ENCODE peak calls at places on chromosomes 2 and 18, in five cellular contexts. S is choroid plexus epithelial cell, X is prostate gland, O is left ventricle myocardium inferior, P is cardiac muscle cell. M is an unnamed sample.

GRCh38 chr2:217934321-217935131 is 68.3 kb downstream of the TNS1 start:
- DNase-seq in X (no peak), P (peak), S (peak), O (peak), M (peak)

GRCh38 chr2:223460774-223461211 is 141.4 kb downstream of the SCG2 start:
- DNase-seq in O (no peak), S (peak), X (no peak), P (peak), M (peak)

GRCh38 chr2:64052468-64053241 is 33.4 kb upstream of the VPS54 start:
- DNase-seq in S (peak), X (no peak), O (no peak), P (peak), M (no peak)

GRCh38 chr2:202317080-202317859 is 51.7 kb downstream of the NOP58 start:
- DNase-seq in O (peak), S (peak), P (peak), X (peak), M (peak)

GRCh38 chr18:34495434-34495833 is 214.7 kb upstream of the DTNA start:
- DNase-seq in S (no peak), O (no peak), X (no peak), P (no peak), M (no peak)

GRCh38 chr2:134284119-134284670 is 30.3 kb downstream of the MGAT5 start:
- DNase-seq in O (no peak), P (no peak), X (no peak), S (peak), M (no peak)

GRCh38 chr18:23710068-23710527 is 20.8 kb downstream of the LAMA3 start:
- DNase-seq in O (no peak), S (peak), P (peak), X (no peak), M (no peak)

GRCh38 chr18:13067124-13067523 is 76.0 kb downstream of the CEP192 start:
- DNase-seq in X (no peak), O (no peak), S (no peak), P (no peak), M (no peak)

GRCh38 chr2:109481599-109481998 is 132.2 kb downstream of the SEPTIN10 start:
- DNase-seq in S (no peak), P (no peak), O (no peak), X (no peak), M (no peak)

GRCh38 chr2:121532894-121533293 is 2.2 kb downstream of the RNU4ATAC start:
- DNase-seq in P (no peak), O (no peak), X (no peak), S (no peak), M (no peak)

GRCh38 chr2:184956856-184957255 is 358.5 kb downstream of the ZNF804A start:
- DNase-seq in S (no peak), P (no peak), O (no peak), X (no peak), M (no peak)

GRCh38 chr2:180520206-180520605 is 460.2 kb upstream of the UBE2E3 start:
- DNase-seq in S (peak), O (no peak), X (no peak), P (peak), M (no peak)

GRCh38 chr2:180519276-180519675 is 461.1 kb upstream of the UBE2E3 start:
- DNase-seq in P (peak), S (peak), X (no peak), O (no peak), M (no peak)

GRCh38 chr2:180520816-180521595 is 459.4 kb upstream of the UBE2E3 start:
- DNase-seq in X (no peak), P (no peak), S (peak), O (no peak), M (no peak)

GRCh38 chr2:180523629-180524340 is 456.6 kb upstream of the UBE2E3 start:
- DNase-seq in X (no peak), S (peak), P (peak), O (no peak), M (peak)

DNA sequence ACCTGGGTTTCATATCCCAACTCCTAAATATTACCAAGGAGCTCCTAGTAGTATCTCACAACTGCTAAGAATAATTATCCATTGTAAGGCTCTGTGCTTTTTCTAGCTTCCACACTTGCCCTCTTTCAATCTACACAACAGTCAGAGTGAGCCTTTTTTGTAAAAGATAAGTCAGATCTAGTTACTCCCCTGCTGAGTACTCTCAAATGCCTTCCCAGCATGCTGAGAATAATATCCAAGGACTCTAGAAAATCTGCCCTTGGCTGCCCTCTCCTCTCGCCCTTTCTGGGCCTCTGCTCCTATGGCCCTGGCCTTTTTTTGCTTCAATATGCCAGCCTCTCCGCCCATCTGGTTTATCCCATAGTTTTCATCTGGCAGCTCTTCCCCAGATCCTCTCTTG is 455.9 kb upstream of the UBE2E3 start:
- DNase-seq in X (no peak), P (no peak), S (peak), O (no peak), M (no peak)
- H3K4me3 ChIP-seq in X (no peak), P (no peak), S (no peak), O (no peak), M (no peak)

GRCh38 chr2:233639860-233640259 is 3.6 kb downstream of the UGT1A10 start:
- DNase-seq in P (no peak), S (no peak), X (no peak), O (no peak), M (no peak)

GRCh38 chr2:233638836-233639235 is 2.6 kb downstream of the UGT1A10 start:
- DNase-seq in O (no peak), P (no peak), X (no peak), S (no peak), M (no peak)

DNA sequence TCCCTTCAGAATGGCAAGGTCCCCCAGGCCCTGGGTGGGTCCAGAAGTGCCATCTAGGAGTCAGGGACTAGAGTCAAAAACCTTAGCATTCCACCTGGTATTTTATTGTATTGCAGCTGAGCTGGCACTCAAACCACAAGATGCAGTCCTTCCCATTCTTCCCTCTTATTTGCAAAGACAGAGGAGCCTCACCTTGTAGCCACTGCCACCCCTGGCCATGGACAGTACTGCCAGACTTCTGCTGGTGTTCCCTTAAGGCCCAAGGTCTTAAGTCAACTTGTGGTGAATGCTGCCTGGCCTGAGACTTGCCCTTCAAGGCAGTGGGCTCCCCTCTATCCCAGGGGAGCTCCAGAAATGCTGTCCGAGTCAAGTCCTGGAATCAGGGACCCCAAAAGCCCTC is 6.9 kb downstream of the UGT1A10 start:
- DNase-seq in S (peak), X (no peak), P (peak), O (no peak), M (no peak)
- TF ChIP-seq CTCF in S (peak), X (no peak), P (peak), O (no peak), M (peak)

GRCh38 chr2:224781400-224781799 is 65.2 kb upstream of the CCDC195 start:
- DNase-seq in S (peak), O (no peak), X (no peak), P (no peak), M (no peak)
- H3K4me3 ChIP-seq in S (no peak), O (no peak), X (no peak), P (no peak), M (no peak)

GRCh38 chr2:190406805-190407204 is 1.4 kb upstream of the MFSD6 start:
- DNase-seq in X (no peak), P (no peak), S (no peak), O (no peak), M (no peak)

GRCh38 chr2:190409616-190410015 is 1.5 kb downstream of the MFSD6 start:
- DNase-seq in P (no peak), S (no peak), X (no peak), O (no peak), M (no peak)

GRCh38 chr2:190407246-190407661 is 901 bp upstream of the MFSD6 start:
- DNase-seq in X (no peak), O (no peak), P (no peak), S (no peak), M (no peak)

GRCh38 chr2:190408538-190409271 is 550 bp downstream of the MFSD6 start:
- DNase-seq in O (peak), S (no peak), P (no peak), X (peak), M (no peak)

DNA sequence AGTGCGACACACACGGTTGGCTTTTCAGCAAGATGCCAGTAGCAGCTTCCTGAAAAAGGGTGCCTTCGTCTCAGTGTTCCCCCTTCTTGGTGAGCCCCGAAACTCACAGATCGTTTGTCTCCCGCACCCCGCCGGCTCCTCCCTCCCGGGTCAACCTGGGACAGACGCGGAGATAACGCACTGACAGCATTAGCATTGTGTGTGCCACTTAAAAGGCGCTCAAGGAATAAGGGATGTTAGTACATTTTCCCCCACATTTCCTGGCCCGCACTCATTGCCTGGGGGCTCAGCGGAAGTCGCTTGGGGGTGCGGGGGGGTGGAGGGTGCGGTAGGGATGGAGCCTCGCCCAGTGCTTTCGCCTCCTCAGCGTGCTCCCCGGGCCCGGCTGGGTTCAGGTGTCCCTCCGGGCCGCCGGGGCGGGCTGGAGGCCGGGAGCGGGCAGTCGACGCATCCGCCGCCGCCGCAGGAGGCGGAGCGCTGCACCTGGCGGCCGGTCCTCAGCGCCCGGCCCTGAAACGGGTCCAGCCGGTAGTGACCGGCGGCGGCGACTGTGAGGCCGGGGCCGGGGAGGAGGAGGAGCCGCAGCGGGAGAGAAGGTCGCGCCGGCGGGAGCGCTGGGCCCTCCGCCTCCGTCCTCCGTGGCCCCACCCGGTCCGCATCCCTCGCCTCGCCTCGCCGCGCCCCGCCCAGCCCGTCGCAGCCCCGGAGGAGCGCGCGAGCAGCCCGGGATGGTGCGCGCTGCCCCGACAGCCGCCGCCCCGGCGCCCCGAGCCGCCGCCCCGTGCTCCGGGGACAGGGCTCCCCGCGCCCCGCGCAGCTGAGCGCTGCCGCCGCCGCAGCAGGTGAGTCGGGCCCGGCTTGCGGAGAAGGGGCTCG is at the start of gene MFSD6:
- DNase-seq in O (peak), P (no peak), S (no peak), X (peak), M (no peak)
- TF ChIP-seq CTCF in O (peak), P (no peak), S (no peak), X (peak), M (no peak)

GRCh38 chr2:15943914-15944313 is 3.6 kb downstream of the MYCN start:
- DNase-seq in P (peak), X (no peak), S (peak), O (no peak), M (no peak)
- H3K4me3 ChIP-seq in P (peak), X (no peak), S (no peak), O (peak), M (no peak)

GRCh38 chr2:28175028-28175427 is 217.6 kb upstream of the FOSL2 start:
- DNase-seq in P (no peak), S (no peak), X (no peak), O (no peak), M (no peak)
- TF ChIP-seq CTCF in P (no peak), S (no peak), X (no peak), O (peak), M (no peak)

GRCh38 chr18:52781113-52781512 is 441.1 kb downstream of the DCC start:
- DNase-seq in X (no peak), O (no peak), P (no peak), S (no peak), M (no peak)
- H3K4me3 ChIP-seq in X (no peak), O (no peak), P (no peak), S (no peak), M (no peak)

GRCh38 chr2:192243488-192243887 is 48.8 kb upstream of the TMEFF2 start:
- DNase-seq in P (no peak), O (no peak), S (peak), X (no peak), M (no peak)
- TF ChIP-seq CTCF in P (no peak), O (no peak), S (peak), X (no peak), M (no peak)

GRCh38 chr2:191846787-191847620 is at the start of gene CAVIN2:
- DNase-seq in O (peak), S (peak), P (peak), X (peak), M (no peak)
- H3K4me3 ChIP-seq in O (peak), S (peak), P (no peak), X (peak), M (peak)

GRCh38 chr2:46029332-46029811 is 267.8 kb upstream of the EPAS1 start:
- DNase-seq in X (no peak), P (peak), S (peak), O (peak), M (no peak)
- TF ChIP-seq CTCF in X (peak), P (peak), S (peak), O (peak), M (no peak)